ENCODE peak calls at places on chromosomes 3 and 15, in four cellular contexts. T is HCT116, F is NB4, J is uterus. B is an unnamed sample.
A peak's percentile ranks its signal among the peaks of the same experiment; 100 is the strongest.

GRCh38 chr3:27900316-27900715 is 178.2 kb upstream of the EOMES start:
- DNase-seq in T (no peak), F (no peak), J (no peak), B (no peak)

GRCh38 chr15:48400086-48400485 is 68.9 kb downstream of the DUT start:
- DNase-seq in T (no peak), F (no peak), J (no peak), B (no peak)

GRCh38 chr3:144963810-144964209 is 992.2 kb downstream of the DIPK2A start:
- DNase-seq in T (no peak), F (no peak), J (no peak), B (no peak)

GRCh38 chr15:58771621-58772235 is 626 bp downstream of the MINDY2 start:
- DNase-seq in T (no peak), F (peak; percentile 46), J (peak; percentile 22), B (no peak)

GRCh38 chr15:91861223-91861622 is 7.7 kb downstream of the SLCO3A1 start:
- DNase-seq in T (no peak), F (peak; percentile 83), J (no peak), B (no peak)

GRCh38 chr3:58008140-58009025 is at the start of gene FLNB:
- DNase-seq in T (peak; percentile 48), F (peak; percentile 73), J (peak; percentile 75), B (no peak)

GRCh38 chr3:59117378-59117777 is 67.6 kb upstream of the CFAP20DC start:
- DNase-seq in T (no peak), F (no peak), J (no peak), B (no peak)

GRCh38 chr15:28975766-28976179 is 90.0 kb downstream of the APBA2 start:
- DNase-seq in T (peak; percentile 39), F (peak; percentile 68), J (no peak), B (no peak)

GRCh38 chr3:112003321-112004080 is 4.8 kb downstream of the TAGLN3 start:
- DNase-seq in T (no peak), F (no peak), J (no peak), B (no peak)

GRCh38 chr3:42264399-42265058 is 1.5 kb downstream of the CCK start:
- DNase-seq in T (no peak), F (no peak), J (no peak), B (no peak)

GRCh38 chr15:95345867-95346266 is 984.6 kb upstream of the NR2F2 start:
- DNase-seq in T (no peak), F (no peak), J (no peak), B (no peak)

GRCh38 chr3:10738688-10739372 is 77.2 kb upstream of the SLC6A11 start:
- DNase-seq in T (peak; percentile 43), F (peak; percentile 69), J (peak; percentile 70), B (peak; percentile 19)

GRCh38 chr15:65991721-65992472 is 122.6 kb downstream of the RAB11A start:
- DNase-seq in T (no peak), F (no peak), J (no peak), B (no peak)

GRCh38 chr3:197597335-197597734 is 41.6 kb upstream of the BDH1 start:
- DNase-seq in T (no peak), F (no peak), J (no peak), B (no peak)

GRCh38 chr3:177960014-177960413 is 576.2 kb upstream of the KCNMB2 start:
- DNase-seq in T (no peak), F (no peak), J (peak; percentile 20), B (no peak)

GRCh38 chr3:172148269-172148668 is 108.9 kb downstream of the FNDC3B start:
- DNase-seq in T (no peak), F (peak; percentile 45), J (no peak), B (no peak)

GRCh38 chr3:181103605-181104004 is 114.1 kb upstream of the DNAJC19 start:
- DNase-seq in T (peak; percentile 44), F (peak; percentile 56), J (no peak), B (peak; percentile 0)

GRCh38 chr3:43231276-43232000 is 54.9 kb upstream of the SNRK start:
- DNase-seq in T (no peak), F (no peak), J (no peak), B (no peak)

GRCh38 chr3:106839576-106840280 is 537.5 kb upstream of the CCDC54 start:
- DNase-seq in T (no peak), F (no peak), J (no peak), B (no peak)

GRCh38 chr15:73082719-73083275 is 30.5 kb downstream of the NEO1 start:
- DNase-seq in T (no peak), F (no peak), J (no peak), B (no peak)

GRCh38 chr3:63948995-63949394 is 36.8 kb upstream of the SCAANT1 start:
- DNase-seq in T (no peak), F (no peak), J (no peak), B (no peak)

GRCh38 chr3:138256022-138256421 is 68.9 kb downstream of the ARMC8 start:
- DNase-seq in T (no peak), F (no peak), J (no peak), B (no peak)

GRCh38 chr3:138809506-138810266 is 25.0 kb downstream of the PIK3CB start:
- DNase-seq in T (no peak), F (no peak), J (no peak), B (no peak)

GRCh38 chr3:86180696-86181095 is 810.3 kb downstream of the VGLL3 start:
- DNase-seq in T (no peak), F (peak; percentile 4), J (no peak), B (no peak)

GRCh38 chr3:46482632-46483311 is 15.0 kb upstream of the RTP3 start:
- DNase-seq in T (no peak), F (no peak), J (no peak), B (no peak)

GRCh38 chr15:77856718-77857346 is 220.7 kb downstream of the TBC1D2B start:
- DNase-seq in T (no peak), F (no peak), J (no peak), B (no peak)

GRCh38 chr3:177525987-177526712 is 328.9 kb upstream of the TBL1XR1 start:
- DNase-seq in T (no peak), F (peak; percentile 66), J (no peak), B (no peak)

GRCh38 chr3:107752202-107752990 is 229.6 kb downstream of the BBX start:
- DNase-seq in T (peak; percentile 19), F (peak; percentile 50), J (no peak), B (peak; percentile 12)

GRCh38 chr3:22893631-22894377 is 309.3 kb upstream of the UBE2E2 start:
- DNase-seq in T (no peak), F (no peak), J (no peak), B (no peak)

GRCh38 chr3:145124886-145125285 is 1036.1 kb downstream of the PLOD2 start:
- DNase-seq in T (no peak), F (no peak), J (no peak), B (no peak)

GRCh38 chr3:72047472-72047871 is 262.5 kb upstream of the PROK2 start:
- DNase-seq in T (no peak), F (no peak), J (no peak), B (no peak)

GRCh38 chr3:71423151-71423906 is 160.2 kb downstream of the FOXP1 start:
- DNase-seq in T (no peak), F (no peak), J (no peak), B (peak; percentile 25)

GRCh38 chr3:129992781-129993180 is 18.3 kb downstream of the TRH start:
- DNase-seq in T (no peak), F (peak; percentile 35), J (no peak), B (no peak)

GRCh38 chr3:14784087-14784596 is 34.6 kb upstream of the FGD5 start:
- DNase-seq in T (no peak), F (no peak), J (no peak), B (no peak)

GRCh38 chr15:96064351-96064756 is 266.1 kb upstream of the NR2F2 start:
- DNase-seq in T (no peak), F (no peak), J (no peak), B (peak; percentile 16)

DNA sequence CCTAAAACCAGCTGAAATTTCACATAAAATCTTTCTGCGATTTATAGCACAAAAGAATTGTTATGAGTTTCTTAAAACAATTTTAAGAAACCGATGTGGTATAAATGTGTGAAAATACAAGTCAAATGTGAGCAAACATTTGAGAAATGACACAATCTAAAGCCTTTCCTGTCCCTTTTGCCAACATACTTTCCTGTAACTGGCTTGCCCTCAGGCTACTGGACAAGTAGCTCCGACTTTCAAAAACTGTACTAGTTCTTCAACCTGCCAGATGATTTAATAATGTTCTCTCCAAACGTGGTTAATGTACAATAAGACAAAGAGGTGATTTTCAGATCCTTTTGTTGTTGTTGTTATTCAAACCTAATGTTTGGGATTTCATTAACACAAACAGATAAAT is 105.9 kb upstream of the ARHGEF26 start:
- DNase-seq in T (no peak), F (no peak), J (no peak), B (no peak)
- TF ChIP-seq CTCF in T (no peak), F (no peak), J (no peak), B (no peak)

DNA sequence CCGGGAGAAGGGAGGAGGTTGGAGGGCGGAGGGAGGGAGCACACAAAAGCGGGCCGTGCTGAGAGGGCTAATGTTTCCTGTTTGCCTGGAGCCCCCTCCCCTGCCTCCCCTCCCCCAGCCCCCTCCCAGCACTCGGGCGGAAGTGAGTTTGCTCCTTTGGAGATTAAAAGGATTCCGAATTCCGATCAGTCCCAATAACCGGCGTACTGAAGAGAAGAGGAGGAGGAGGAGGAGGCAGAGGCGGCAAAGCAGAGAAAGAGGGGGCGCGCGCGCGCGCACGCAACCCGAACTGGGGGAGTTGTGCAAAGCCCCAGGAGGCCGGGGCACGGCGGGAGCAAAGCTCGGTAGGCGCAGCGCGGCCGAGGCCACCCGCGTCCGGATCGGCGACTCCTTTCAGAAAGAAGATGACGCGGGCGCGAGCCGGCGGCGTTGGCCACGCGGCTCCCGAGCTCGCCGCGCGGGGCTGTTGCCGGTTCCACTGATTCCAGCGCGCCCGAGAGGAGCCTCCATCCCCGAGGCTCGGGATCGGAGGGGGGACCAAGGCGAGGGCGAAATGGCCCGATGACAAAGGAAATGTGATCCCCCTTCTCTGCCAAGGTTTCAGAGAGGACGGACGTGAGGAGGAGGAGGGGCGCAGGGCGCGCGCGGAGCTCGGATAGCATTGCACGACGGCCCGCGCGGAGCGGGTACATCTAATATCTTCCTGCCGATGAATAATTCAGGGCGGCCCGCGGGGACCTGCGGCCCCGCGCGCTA is 1.2 kb upstream of the TRIM71 start:
- DNase-seq in T (no peak), F (peak; percentile 82), J (no peak), B (no peak)
- H3K4me3 ChIP-seq in T (no peak overlapping the region), F (peak overlapping the region; percentile 62), J (no peak overlapping the region), B (peak overlapping the region; percentile 27)

DNA sequence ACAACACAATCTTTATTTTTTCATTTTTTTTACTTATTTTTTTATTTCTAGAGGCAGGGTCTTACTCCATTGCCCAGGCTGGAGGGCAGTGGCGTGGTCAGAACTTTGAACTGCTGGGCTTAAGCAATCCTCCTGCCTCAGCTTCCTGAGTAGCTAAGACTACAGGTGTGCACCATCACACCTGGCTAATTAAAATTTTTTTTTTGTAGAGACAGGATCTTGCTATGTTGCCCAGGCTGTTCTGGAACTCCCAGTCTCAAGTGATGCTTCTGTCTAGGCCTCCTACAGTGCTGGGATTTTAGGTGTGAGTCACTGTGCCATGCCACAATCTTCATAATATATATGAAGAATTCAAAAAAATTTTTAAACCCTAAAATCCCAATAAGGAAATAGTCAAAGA is 20.8 kb downstream of the HSPBAP1 start:
- DNase-seq in T (no peak), F (no peak), J (no peak), B (no peak)
- TF ChIP-seq CTCF in T (no peak), F (no peak), J (no peak), B (no peak)

GRCh38 chr15:41511331-41512077 is 2.1 kb downstream of the LTK start:
- DNase-seq in T (no peak), F (no peak), J (no peak), B (no peak)

GRCh38 chr15:41512512-41513281 is 930 bp downstream of the LTK start:
- DNase-seq in T (no peak), F (peak; percentile 85), J (no peak), B (no peak)

GRCh38 chr15:41512078-41512394 is 1.6 kb downstream of the LTK start:
- DNase-seq in T (no peak), F (no peak), J (no peak), B (no peak)

GRCh38 chr15:41513282-41514227 is at the start of gene LTK:
- DNase-seq in T (peak; percentile 65), F (peak; percentile 91), J (peak; percentile 21), B (no peak)

GRCh38 chr15:41510728-41511127 is 2.9 kb downstream of the LTK start:
- DNase-seq in T (no peak), F (no peak), J (no peak), B (no peak)
- H3K4me3 ChIP-seq in T (no peak overlapping the region), F (no peak overlapping the region), J (no peak overlapping the region), B (no peak overlapping the region)

B was measured in HFF-Myc.